ENCODE peak calls at places on chromosomes 11 and 22, in four cellular contexts. H is gastrocnemius medialis, X is left lung, F is osteocyte. Q is an unnamed sample.

GRCh38 chr22:30605449-30606110 is 1.4 kb upstream of the TCN2 start:
- DNase-seq in H (peak), X (peak), F (no peak), Q (no peak)

GRCh38 chr11:64687641-64688533 is 35.1 kb downstream of the NRXN2 start:
- DNase-seq in H (peak), X (no peak), F (no peak), Q (no peak)

GRCh38 chr11:27524155-27524554 is 17.6 kb upstream of the LIN7C start:
- DNase-seq in H (no peak), X (no peak), F (no peak), Q (no peak)

GRCh38 chr11:5620606-5621521 is 3.9 kb upstream of the TRIM34 start:
- DNase-seq in H (no peak), X (no peak), F (peak), Q (peak)

GRCh38 chr11:66855574-66856495 is 1.0 kb upstream of the LRFN4 start:
- DNase-seq in H (peak), X (peak), F (peak), Q (peak)

GRCh38 chr22:45216133-45217003 is 24.3 kb downstream of the KIAA0930 start:
- DNase-seq in H (no peak), X (no peak), F (no peak), Q (no peak)

GRCh38 chr11:122201126-122201525 is 85.1 kb upstream of the BLID start:
- DNase-seq in H (no peak), X (no peak), F (no peak), Q (no peak)

GRCh38 chr11:88979641-88980040 is 86.1 kb downstream of the GRM5 start:
- DNase-seq in H (no peak), X (no peak), F (no peak), Q (no peak)

GRCh38 chr11:103228807-103229206 is 119.6 kb downstream of the DYNC2H1 start:
- DNase-seq in H (no peak), X (no peak), F (no peak), Q (no peak)

GRCh38 chr11:15942126-15942525 is 414.2 kb downstream of the SOX6 start:
- DNase-seq in H (no peak), X (no peak), F (peak), Q (no peak)

GRCh38 chr11:13207665-13208594 is 69.7 kb upstream of the BMAL1 start:
- DNase-seq in H (no peak), X (peak), F (no peak), Q (no peak)

GRCh38 chr22:22099833-22100812 is 117.5 kb upstream of the TOP3B start:
- DNase-seq in H (no peak), X (no peak), F (no peak), Q (no peak)

GRCh38 chr11:73270855-73271477 is 1.2 kb upstream of the P2RY6 start:
- DNase-seq in H (peak), X (no peak), F (no peak), Q (no peak)

GRCh38 chr11:559020-559620 is 1.4 kb downstream of the LMNTD2 start:
- DNase-seq in H (no peak), X (no peak), F (no peak), Q (no peak)

GRCh38 chr11:10329935-10330334 is 25.1 kb downstream of the ADM start:
- DNase-seq in H (no peak), X (no peak), F (no peak), Q (peak)

GRCh38 chr11:18491924-18492323 is 34.8 kb downstream of the TSG101 start:
- DNase-seq in H (no peak), X (no peak), F (no peak), Q (no peak)

GRCh38 chr11:11265994-11266606 is 87.0 kb downstream of the CSNK2A3 start:
- DNase-seq in H (peak), X (no peak), F (no peak), Q (no peak)

GRCh38 chr11:17839973-17840611 is 105.5 kb downstream of the KCNC1 start:
- DNase-seq in H (peak), X (no peak), F (no peak), Q (no peak)

GRCh38 chr11:57231539-57232253 is 5.4 kb downstream of the APLNR start:
- DNase-seq in H (no peak), X (no peak), F (no peak), Q (no peak)

GRCh38 chr11:10674991-10675440 is 18.5 kb downstream of the IRAG1 start:
- DNase-seq in H (peak), X (no peak), F (peak), Q (no peak)

GRCh38 chr11:8707541-8708270 is 25.1 kb downstream of the RPL27A start:
- DNase-seq in H (peak), X (no peak), F (no peak), Q (no peak)

GRCh38 chr11:131859811-131860210 is 489.4 kb downstream of the NTM start:
- DNase-seq in H (no peak), X (no peak), F (no peak), Q (no peak)

GRCh38 chr11:34667810-34668582 is 47.1 kb downstream of the EHF start:
- DNase-seq in H (no peak), X (no peak), F (no peak), Q (no peak)

GRCh38 chr11:93775289-93775688 is 8.8 kb upstream of the MED17 start:
- DNase-seq in H (no peak), X (no peak), F (no peak), Q (no peak)

GRCh38 chr22:17705565-17706450 is 67.3 kb downstream of the BCL2L13 start:
- DNase-seq in H (no peak), X (no peak), F (no peak), Q (no peak)

GRCh38 chr11:94325681-94326080 is 21.3 kb downstream of the IZUMO1R start:
- DNase-seq in H (no peak), X (no peak), F (no peak), Q (no peak)

GRCh38 chr11:77884186-77884828 is 63.4 kb downstream of the AAMDC start:
- DNase-seq in H (no peak), X (no peak), F (no peak), Q (no peak)

GRCh38 chr22:25729016-25729415 is 13.0 kb upstream of the MYO18B start:
- DNase-seq in H (no peak), X (no peak), F (no peak), Q (no peak)

GRCh38 chr11:89491141-89491690 is at the start of gene NOX4:
- DNase-seq in H (peak), X (peak), F (peak), Q (no peak)

GRCh38 chr11:125578783-125579182 is 9.5 kb downstream of the EI24 start:
- DNase-seq in H (no peak), X (no peak), F (no peak), Q (no peak)

GRCh38 chr22:47784991-47785390 is 1022.5 kb downstream of the TBC1D22A start:
- DNase-seq in H (no peak), X (no peak), F (peak), Q (no peak)

GRCh38 chr22:20792221-20792965 is 18.5 kb downstream of the SERPIND1 start:
- DNase-seq in H (no peak), X (no peak), F (no peak), Q (no peak)

GRCh38 chr11:326842-327580 is 6.4 kb upstream of the IFITM3 start:
- DNase-seq in H (peak), X (peak), F (no peak), Q (no peak)

GRCh38 chr11:128484172-128484571 is 103.2 kb downstream of the ETS1 start:
- DNase-seq in H (no peak), X (no peak), F (no peak), Q (no peak)
- TF ChIP-seq CTCF in H (peak), X (no peak), F (no peak), Q (no peak)

GRCh38 chr11:65811764-65812475 is 21.8 kb upstream of the SNX32 start:
- DNase-seq in H (no peak), X (no peak), F (no peak), Q (no peak)
- TF ChIP-seq CTCF in H (no peak), X (no peak), F (no peak), Q (no peak)

DNA sequence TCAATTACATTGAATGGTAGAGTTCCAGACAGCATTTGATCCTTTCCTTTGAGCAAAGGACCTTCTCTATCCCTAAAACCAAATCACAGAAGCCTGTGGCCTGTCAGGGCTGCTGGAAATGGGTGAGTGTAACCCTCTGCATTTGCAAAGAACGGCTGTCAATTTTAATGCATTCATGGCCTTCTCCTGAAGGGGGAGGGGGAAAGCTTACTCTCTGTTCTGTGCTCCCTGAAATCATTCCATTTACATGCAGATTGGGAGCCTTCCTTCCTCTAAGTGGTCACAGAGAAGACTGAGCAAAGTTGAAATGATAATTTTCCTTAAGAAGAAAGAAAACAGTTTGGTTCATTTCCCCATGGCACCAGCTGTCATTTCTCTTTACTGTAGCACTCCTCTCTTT is 109.2 kb upstream of the KIRREL3 start:
- DNase-seq in H (no peak), X (no peak), F (no peak), Q (no peak)
- TF ChIP-seq CTCF in H (no peak), X (no peak), F (no peak), Q (no peak)

GRCh38 chr11:43129329-43129728 is 182.5 kb upstream of the API5 start:
- DNase-seq in H (no peak), X (no peak), F (no peak), Q (no peak)

GRCh38 chr11:43135966-43136534 is 175.7 kb upstream of the API5 start:
- DNase-seq in H (no peak), X (no peak), F (no peak), Q (no peak)

DNA sequence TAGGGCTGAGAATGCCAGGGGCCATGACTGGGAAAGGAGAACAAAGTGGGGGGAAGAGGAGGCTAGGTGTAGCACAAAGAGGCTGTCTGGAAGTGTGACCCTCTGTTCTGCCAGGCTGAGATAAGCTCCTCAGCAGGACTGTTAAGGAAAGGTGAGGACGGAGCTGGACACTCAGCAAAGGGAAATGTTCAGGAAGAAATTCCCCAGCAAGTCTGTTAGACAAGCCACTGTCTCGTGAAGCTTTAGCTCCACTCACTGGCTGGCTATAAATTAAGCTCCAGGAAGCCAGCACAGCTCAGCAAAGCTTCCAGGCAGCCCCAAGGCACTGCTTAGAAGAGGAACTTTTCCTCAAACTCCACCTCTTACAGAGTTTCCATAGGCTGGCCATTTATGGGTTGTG is 181.2 kb upstream of the API5 start:
- DNase-seq in H (no peak), X (no peak), F (no peak), Q (no peak)
- TF ChIP-seq CTCF in H (no peak), X (no peak), F (no peak), Q (no peak)

DNA sequence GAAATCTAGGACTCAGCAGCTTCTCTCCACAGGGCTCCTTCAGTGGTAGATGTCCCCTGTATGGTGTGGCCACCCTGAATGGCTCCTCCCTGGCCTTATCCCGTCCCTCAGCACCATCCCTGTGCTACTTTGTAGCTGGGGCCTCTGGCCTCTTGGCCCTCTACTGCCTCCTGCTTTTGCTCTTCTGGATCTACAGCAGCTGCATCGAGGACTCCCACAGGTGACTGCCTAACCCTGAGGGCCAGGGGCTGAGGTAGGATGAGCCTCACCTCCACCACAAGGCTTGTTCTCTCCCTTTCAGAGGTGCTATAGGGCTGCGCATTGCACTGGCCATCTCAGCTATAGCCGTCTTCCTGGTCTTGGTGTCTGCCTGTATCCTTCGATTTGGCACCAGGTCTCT is 1.8 kb downstream of the TMEM179B start:
- DNase-seq in H (no peak), X (no peak), F (no peak), Q (no peak)
- TF ChIP-seq CTCF in H (no peak), X (no peak), F (no peak), Q (no peak)

GRCh38 chr11:69911310-69912160 is 92.3 kb upstream of the FGF3 start:
- DNase-seq in H (no peak), X (peak), F (no peak), Q (no peak)

GRCh38 chr11:69912161-69912910 is 93.1 kb upstream of the FGF3 start:
- DNase-seq in H (no peak), X (peak), F (no peak), Q (no peak)

GRCh38 chr11:69914286-69915150 is 95.3 kb upstream of the FGF3 start:
- DNase-seq in H (no peak), X (no peak), F (no peak), Q (no peak)

GRCh38 chr11:69913591-69914285 is 94.5 kb upstream of the FGF3 start:
- DNase-seq in H (no peak), X (no peak), F (no peak), Q (no peak)

DNA sequence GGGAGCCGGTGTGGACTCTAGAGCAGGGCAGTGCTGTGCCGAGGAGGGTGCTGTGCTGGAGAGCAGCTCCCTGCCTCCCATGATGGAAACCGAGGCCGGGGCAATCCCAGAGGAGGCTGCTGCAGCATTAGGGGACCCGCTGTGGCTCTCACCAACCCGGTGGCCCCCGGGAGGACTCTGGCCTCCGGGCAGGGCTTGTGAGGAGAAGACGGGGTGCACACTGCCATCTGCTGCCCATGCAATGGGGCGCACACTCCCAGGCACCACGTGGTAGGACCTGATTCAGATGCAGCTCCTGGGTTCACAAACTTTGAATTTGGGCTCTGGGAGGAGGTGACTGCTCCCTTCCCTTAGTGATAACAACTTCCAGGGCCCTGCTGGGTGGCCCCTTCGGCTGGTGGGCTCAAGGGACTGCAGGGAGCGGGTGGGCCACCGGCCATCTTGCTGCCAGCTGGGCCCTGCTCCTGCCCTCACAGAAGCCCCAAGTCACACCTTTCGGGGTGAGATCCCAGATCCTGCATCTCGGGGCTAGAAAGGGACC is 93.8 kb upstream of the FGF3 start:
- DNase-seq in H (no peak), X (no peak), F (no peak), Q (no peak)
- TF ChIP-seq CTCF in H (no peak), X (no peak), F (peak), Q (peak)